ENCODE peak calls at places on chromosomes 2 and 18, in six cellular contexts. O is tibial nerve, G is IMR-90, U is body of pancreas, L is thyroid gland, N is heart left ventricle. S is an unnamed sample.

GRCh38 chr2:43047187-43047780 is 179.1 kb downstream of the ZFP36L2 start:
- DNase-seq in L (no peak), N (peak; percentile 14), O (no peak), U (no peak), G (no peak), S (no peak)

GRCh38 chr2:207801259-207801658 is 31.6 kb upstream of the FZD5 start:
- DNase-seq in U (no peak), G (no peak), L (no peak), N (no peak), O (no peak), S (peak; percentile 45)

GRCh38 chr2:219029829-219030165 is 11.5 kb downstream of the CFAP65 start:
- DNase-seq in L (peak; percentile 85), N (peak; percentile 85), U (peak; percentile 87), O (peak; percentile 67), G (peak; percentile 63), S (peak; percentile 81)

GRCh38 chr2:28096421-28096820 is 205.9 kb downstream of the BABAM2 start:
- DNase-seq in U (no peak), N (no peak), G (peak; percentile 49), L (no peak), O (no peak), S (no peak)

GRCh38 chr2:235493402-235493774 is 455 bp upstream of the AGAP1 start:
- DNase-seq in L (peak; percentile 79), U (no peak), N (no peak), O (no peak), G (peak; percentile 35), S (no peak)

GRCh38 chr2:105376010-105376409 is 22.8 kb downstream of the FHL2 start:
- DNase-seq in O (no peak), L (peak; percentile 70), U (no peak), G (no peak), N (no peak), S (no peak)

GRCh38 chr2:69615969-69616368 is 27.6 kb downstream of the AAK1 start:
- DNase-seq in G (no peak), O (no peak), L (peak; percentile 34), U (no peak), N (no peak), S (no peak)

GRCh38 chr2:38690499-38691420 is 24.8 kb downstream of the GALM start:
- DNase-seq in L (no peak), G (peak; percentile 97), O (no peak), U (peak; percentile 53), N (no peak), S (peak; percentile 25)

GRCh38 chr2:61787941-61788340 is 65.9 kb downstream of the FAM161A start:
- DNase-seq in L (no peak), N (no peak), U (no peak), O (no peak), G (no peak), S (no peak)

GRCh38 chr2:228065686-228066085 is 115.8 kb downstream of the SPHKAP start:
- DNase-seq in N (no peak), O (no peak), G (no peak), U (no peak), L (no peak), S (no peak)

GRCh38 chr2:119758881-119759450 is 756 bp upstream of the PTPN4 start:
- DNase-seq in L (no peak), O (no peak), N (no peak), U (no peak), G (no peak), S (no peak)

GRCh38 chr2:228927028-228928010 is 343.8 kb downstream of the PID1 start:
- DNase-seq in U (no peak), L (no peak), G (no peak), O (no peak), N (no peak), S (no peak)

GRCh38 chr2:184597571-184597980 is 753 bp upstream of the ZNF804A start:
- DNase-seq in G (peak; percentile 63), O (no peak), N (no peak), L (peak; percentile 2), U (no peak), S (peak; percentile 94)

GRCh38 chr2:23112517-23112916 is 272.5 kb upstream of the KLHL29 start:
- DNase-seq in U (no peak), N (no peak), L (no peak), O (no peak), G (no peak), S (no peak)

GRCh38 chr18:22253676-22254075 is 84.3 kb downstream of the GATA6 start:
- DNase-seq in N (no peak), U (no peak), O (no peak), G (no peak), L (no peak), S (no peak)

GRCh38 chr2:8196311-8196710 is 485.5 kb upstream of the ID2 start:
- DNase-seq in O (no peak), L (no peak), U (no peak), G (peak; percentile 49), N (no peak), S (no peak)

GRCh38 chr2:177429688-177430325 is 37.2 kb downstream of the AGPS start:
- DNase-seq in N (no peak), O (no peak), G (peak; percentile 96), L (no peak), U (no peak), S (no peak)

GRCh38 chr2:224638338-224638823 is 53.2 kb upstream of the CUL3 start:
- DNase-seq in U (no peak), N (no peak), L (no peak), O (no peak), G (no peak), S (peak; percentile 82)

GRCh38 chr2:217904614-217904965 is 98.2 kb downstream of the TNS1 start:
- DNase-seq in G (no peak), O (no peak), N (no peak), L (no peak), U (no peak), S (no peak)

GRCh38 chr2:207394812-207395534 is 134.8 kb upstream of the CREB1 start:
- DNase-seq in U (no peak), G (peak; percentile 99), O (no peak), L (no peak), N (no peak), S (peak; percentile 30)

GRCh38 chr18:49052891-49053644 is 102.3 kb upstream of the SMAD7 start:
- DNase-seq in G (peak; percentile 97), N (no peak), U (no peak), O (no peak), L (no peak), S (peak; percentile 97)

GRCh38 chr2:200472853-200473464 is 36.9 kb downstream of the KCTD18 start:
- DNase-seq in O (no peak), N (no peak), G (no peak), L (no peak), U (no peak), S (no peak)

GRCh38 chr18:53991805-53992204 is 232.7 kb downstream of the MBD2 start:
- DNase-seq in O (no peak), L (no peak), N (no peak), G (no peak), U (no peak), S (no peak)

GRCh38 chr2:230578106-230578505 is 134.5 kb upstream of the CAB39 start:
- DNase-seq in O (no peak), G (no peak), L (no peak), U (no peak), N (no peak), S (no peak)

GRCh38 chr18:76396792-76397191 is 98.2 kb downstream of the ZNF516 start:
- DNase-seq in N (no peak), U (no peak), O (no peak), G (no peak), L (no peak), S (no peak)

GRCh38 chr2:191245046-191245868 is at the start of gene MYO1B:
- DNase-seq in U (peak; percentile 87), N (peak; percentile 88), G (peak; percentile 74), O (peak; percentile 17), L (peak; percentile 80), S (peak; percentile 90)
- TF ChIP-seq POLR2A in U (peak; percentile 68), N (no peak), G (peak; percentile 78), O (no peak), L (peak; percentile 86), S (peak; percentile 53)

GRCh38 chr2:98869272-98869641 is 66.8 kb downstream of the CRACDL start:
- DNase-seq in L (peak; percentile 92), U (peak; percentile 90), G (no peak), N (no peak), O (no peak), S (no peak)
- TF ChIP-seq POLR2A in L (peak; percentile 61), U (peak; percentile 47), G (no peak), N (no peak), O (no peak), S (no peak)

GRCh38 chr2:71277536-71278103 is 50.7 kb upstream of the PAIP2B start:
- DNase-seq in N (peak; percentile 80), G (no peak), U (peak; percentile 19), L (peak; percentile 5), O (no peak), S (peak; percentile 84)

GRCh38 chr2:71275939-71276310 is 49.0 kb upstream of the PAIP2B start:
- DNase-seq in U (no peak), L (no peak), O (no peak), G (no peak), N (no peak), S (no peak)

GRCh38 chr2:71277159-71277498 is 50.2 kb upstream of the PAIP2B start:
- DNase-seq in U (no peak), L (no peak), G (no peak), N (no peak), O (no peak), S (no peak)

GRCh38 chr2:71281950-71282349 is 49.6 kb upstream of the ZNF638 start:
- DNase-seq in N (no peak), L (no peak), O (no peak), G (no peak), U (no peak), S (no peak)

DNA sequence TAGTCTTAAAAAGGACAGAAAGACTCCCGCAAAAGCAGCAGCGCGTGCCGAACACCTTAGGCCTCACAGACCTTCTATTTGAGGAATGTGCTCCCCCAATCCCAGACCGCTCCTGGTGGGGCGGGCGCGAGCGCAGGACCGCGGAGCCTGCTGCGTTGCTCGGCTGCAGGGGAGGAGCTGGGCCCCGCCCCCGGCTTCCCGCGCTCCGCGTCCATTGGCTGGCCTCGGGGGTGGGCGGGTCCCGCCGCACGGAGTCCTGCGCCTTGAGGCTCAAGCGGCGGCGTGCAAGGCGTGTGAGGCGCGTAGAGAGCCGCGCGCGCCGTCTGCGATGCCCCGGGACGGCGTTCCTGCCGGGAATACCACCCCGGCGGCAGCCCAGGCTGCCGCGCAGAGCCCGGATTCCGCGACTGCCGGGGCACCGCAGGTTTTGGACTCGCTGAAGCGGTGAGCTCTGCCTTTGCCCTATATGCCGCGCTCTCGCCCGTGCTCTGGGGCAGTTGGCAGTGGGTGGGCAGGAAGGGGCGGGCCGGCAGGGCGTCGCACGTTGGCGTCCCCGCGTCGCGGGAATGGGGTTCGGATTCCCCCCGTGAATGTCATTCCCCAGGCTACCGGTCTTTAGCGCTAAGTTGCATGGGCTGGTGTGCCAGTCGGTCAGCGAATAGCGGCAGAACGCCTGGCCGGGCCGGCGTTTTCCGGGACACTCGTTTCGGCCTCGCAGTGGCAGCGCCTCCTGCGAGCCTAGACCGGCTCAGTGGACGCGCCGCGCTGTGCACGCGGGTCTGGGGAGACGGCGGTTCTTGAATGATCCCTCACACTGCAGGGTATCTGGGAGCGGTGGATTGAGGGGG is 49.6 kb upstream of the PAIP2B start:
- DNase-seq in N (peak; percentile 95), L (peak; percentile 75), G (peak; percentile 51), U (peak; percentile 86), O (peak; percentile 60), S (peak; percentile 95)
- TF ChIP-seq POLR2A in N (peak; percentile 68), L (peak; percentile 59), G (no peak), U (peak; percentile 49), O (peak; percentile 56), S (peak; percentile 56)

DNA sequence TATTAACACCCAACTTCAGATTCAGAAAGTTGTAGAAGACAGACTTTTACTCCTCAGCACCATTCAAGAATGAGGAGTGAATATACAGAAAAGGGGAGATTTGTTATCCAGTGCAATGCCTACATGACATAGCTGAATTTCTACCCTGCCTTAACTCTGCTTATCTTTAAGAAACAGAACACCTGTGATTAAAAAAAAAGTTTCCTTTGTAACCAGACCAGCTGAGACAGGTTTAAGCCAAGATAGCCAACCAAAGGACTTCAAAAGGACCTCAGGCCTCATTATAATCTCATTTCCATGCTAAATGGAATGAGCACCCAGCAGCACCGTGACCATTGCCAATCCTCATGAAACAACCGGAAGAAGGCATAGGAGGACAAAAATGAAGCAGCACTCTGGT is 122.9 kb downstream of the CCDC178 start:
- DNase-seq in O (no peak), L (no peak), G (no peak), N (no peak), U (no peak), S (no peak)
- TF ChIP-seq POLR2A in O (no peak), L (no peak), G (no peak), N (no peak), U (no peak), S (no peak)